ENCODE peak calls at places on chromosomes 2 and 18, in five cellular contexts. One of them, this sample, is unnamed.

GRCh38 chr18:63947051-63947790 is 1.9 kb upstream of the HMSD start:
- DNase-seq in kidney epithelial cell: no peak
- DNase-seq in A549: no peak
- DNase-seq in stomach: no peak
- DNase-seq in brain microvascular endothelial cell: no peak
- DNase-seq in this sample: no peak

GRCh38 chr2:43003702-43004101 is 211.3 kb upstream of the HAAO start:
- DNase-seq in kidney epithelial cell: no peak
- DNase-seq in A549: no peak
- DNase-seq in stomach: no peak
- DNase-seq in brain microvascular endothelial cell: no peak
- DNase-seq in this sample: no peak

GRCh38 chr2:190979906-190980629 is 33.9 kb downstream of the STAT1 start:
- DNase-seq in kidney epithelial cell: peak
- DNase-seq in A549: no peak
- DNase-seq in stomach: peak
- DNase-seq in brain microvascular endothelial cell: peak
- DNase-seq in this sample: no peak

GRCh38 chr2:217834744-217835513 is 167.9 kb downstream of the TNS1 start:
- DNase-seq in kidney epithelial cell: no peak
- DNase-seq in A549: no peak
- DNase-seq in stomach: no peak
- DNase-seq in brain microvascular endothelial cell: no peak
- DNase-seq in this sample: no peak

GRCh38 chr2:42045956-42046748 is 1.7 kb upstream of the PKDCC start:
- DNase-seq in kidney epithelial cell: no peak
- DNase-seq in A549: no peak
- DNase-seq in stomach: no peak
- DNase-seq in brain microvascular endothelial cell: no peak
- DNase-seq in this sample: no peak

GRCh38 chr2:48528431-48528830 is 1.5 kb upstream of the STON1 start:
- DNase-seq in kidney epithelial cell: no peak
- DNase-seq in A549: no peak
- DNase-seq in stomach: no peak
- DNase-seq in brain microvascular endothelial cell: no peak
- DNase-seq in this sample: no peak

GRCh38 chr2:24957221-24957620 is 14.5 kb downstream of the DNAJC27 start:
- DNase-seq in kidney epithelial cell: no peak
- DNase-seq in A549: no peak
- DNase-seq in stomach: no peak
- DNase-seq in brain microvascular endothelial cell: no peak
- DNase-seq in this sample: no peak

GRCh38 chr18:53698907-53699306 is 525.6 kb downstream of the MBD2 start:
- DNase-seq in kidney epithelial cell: peak
- DNase-seq in A549: peak
- DNase-seq in stomach: peak
- DNase-seq in brain microvascular endothelial cell: peak
- DNase-seq in this sample: no peak

GRCh38 chr2:190693533-190694226 is 44.8 kb downstream of the NAB1 start:
- DNase-seq in kidney epithelial cell: no peak
- DNase-seq in A549: no peak
- DNase-seq in stomach: no peak
- DNase-seq in brain microvascular endothelial cell: no peak
- DNase-seq in this sample: no peak

GRCh38 chr2:128754246-128754724 is 435.6 kb upstream of the HS6ST1 start:
- DNase-seq in kidney epithelial cell: no peak
- DNase-seq in A549: no peak
- DNase-seq in stomach: no peak
- DNase-seq in brain microvascular endothelial cell: peak
- DNase-seq in this sample: no peak

GRCh38 chr2:72841462-72842125 is 15.8 kb upstream of the EXOC6B start:
- DNase-seq in kidney epithelial cell: no peak
- DNase-seq in A549: no peak
- DNase-seq in stomach: no peak
- DNase-seq in brain microvascular endothelial cell: no peak
- DNase-seq in this sample: no peak

GRCh38 chr2:191222952-191223351 is 22.3 kb upstream of the MYO1B start:
- DNase-seq in kidney epithelial cell: no peak
- DNase-seq in A549: no peak
- DNase-seq in stomach: no peak
- DNase-seq in brain microvascular endothelial cell: no peak
- DNase-seq in this sample: no peak

GRCh38 chr18:34650121-34650545 is 60.0 kb upstream of the DTNA start:
- DNase-seq in kidney epithelial cell: peak
- DNase-seq in A549: no peak
- DNase-seq in stomach: no peak
- DNase-seq in brain microvascular endothelial cell: no peak
- DNase-seq in this sample: no peak

GRCh38 chr2:231181848-231182247 is 16.6 kb upstream of the ARMC9 start:
- DNase-seq in kidney epithelial cell: no peak
- DNase-seq in A549: peak
- DNase-seq in stomach: peak
- DNase-seq in brain microvascular endothelial cell: peak
- DNase-seq in this sample: peak

GRCh38 chr2:10772201-10772867 is 40.3 kb downstream of the PDIA6 start:
- DNase-seq in kidney epithelial cell: no peak
- DNase-seq in A549: no peak
- DNase-seq in stomach: peak
- DNase-seq in brain microvascular endothelial cell: no peak
- DNase-seq in this sample: no peak

GRCh38 chr18:74299746-74300145 is 8.0 kb upstream of the CYB5A start:
- DNase-seq in kidney epithelial cell: no peak
- DNase-seq in A549: no peak
- DNase-seq in stomach: no peak
- DNase-seq in brain microvascular endothelial cell: no peak
- DNase-seq in this sample: no peak

GRCh38 chr2:100142393-100142792 is at the start of gene AFF3:
- DNase-seq in kidney epithelial cell: no peak
- DNase-seq in A549: no peak
- DNase-seq in stomach: no peak
- DNase-seq in brain microvascular endothelial cell: no peak
- DNase-seq in this sample: no peak

GRCh38 chr2:24881623-24882022 is 38.4 kb downstream of the ADCY3 start:
- DNase-seq in kidney epithelial cell: no peak
- DNase-seq in A549: no peak
- DNase-seq in stomach: no peak
- DNase-seq in brain microvascular endothelial cell: no peak
- DNase-seq in this sample: no peak

GRCh38 chr2:168912466-168913170 is 11.5 kb downstream of the G6PC2 start:
- DNase-seq in kidney epithelial cell: no peak
- DNase-seq in A549: no peak
- DNase-seq in stomach: peak
- DNase-seq in brain microvascular endothelial cell: no peak
- DNase-seq in this sample: no peak

GRCh38 chr18:3648695-3649094 is 198.7 kb downstream of the TGIF1 start:
- DNase-seq in kidney epithelial cell: no peak
- DNase-seq in A549: no peak
- DNase-seq in stomach: no peak
- DNase-seq in brain microvascular endothelial cell: no peak
- DNase-seq in this sample: no peak

GRCh38 chr18:57544958-57545661 is 41.4 kb downstream of the FECH start:
- DNase-seq in kidney epithelial cell: no peak
- DNase-seq in A549: no peak
- DNase-seq in stomach: no peak
- DNase-seq in brain microvascular endothelial cell: no peak
- DNase-seq in this sample: no peak

GRCh38 chr2:64839844-64840243 is 149.4 kb upstream of the SLC1A4 start:
- DNase-seq in kidney epithelial cell: no peak
- DNase-seq in A549: no peak
- DNase-seq in stomach: no peak
- DNase-seq in brain microvascular endothelial cell: no peak
- DNase-seq in this sample: no peak

GRCh38 chr2:99819766-99820165 is 322.6 kb downstream of the AFF3 start:
- DNase-seq in kidney epithelial cell: peak
- DNase-seq in A549: peak
- DNase-seq in stomach: no peak
- DNase-seq in brain microvascular endothelial cell: no peak
- DNase-seq in this sample: no peak

GRCh38 chr2:1047485-1047884 is 96.8 kb downstream of the SNTG2 start:
- DNase-seq in kidney epithelial cell: no peak
- DNase-seq in A549: peak
- DNase-seq in stomach: no peak
- DNase-seq in brain microvascular endothelial cell: no peak
- DNase-seq in this sample: no peak

GRCh38 chr2:146927080-146927714 is 917.6 kb upstream of the ACVR2A start:
- DNase-seq in kidney epithelial cell: peak
- DNase-seq in A549: peak
- DNase-seq in stomach: peak
- DNase-seq in brain microvascular endothelial cell: peak
- DNase-seq in this sample: no peak

GRCh38 chr2:163794635-163795034 is 58.8 kb upstream of the FIGN start:
- DNase-seq in kidney epithelial cell: no peak
- DNase-seq in A549: peak
- DNase-seq in stomach: no peak
- DNase-seq in brain microvascular endothelial cell: no peak
- DNase-seq in this sample: no peak

GRCh38 chr2:175742367-175742766 is 259.7 kb downstream of the LNPK start:
- DNase-seq in kidney epithelial cell: peak
- DNase-seq in A549: no peak
- DNase-seq in stomach: no peak
- DNase-seq in brain microvascular endothelial cell: peak
- DNase-seq in this sample: no peak

GRCh38 chr2:211055438-211055837 is 499.0 kb downstream of the CPS1 start:
- DNase-seq in kidney epithelial cell: no peak
- DNase-seq in A549: peak
- DNase-seq in stomach: no peak
- DNase-seq in brain microvascular endothelial cell: no peak
- DNase-seq in this sample: no peak
- TF ChIP-seq CTCF in kidney epithelial cell: peak
- TF ChIP-seq CTCF in A549: peak
- TF ChIP-seq CTCF in stomach: no peak
- TF ChIP-seq CTCF in brain microvascular endothelial cell: peak
- TF ChIP-seq CTCF in this sample: no peak

DNA sequence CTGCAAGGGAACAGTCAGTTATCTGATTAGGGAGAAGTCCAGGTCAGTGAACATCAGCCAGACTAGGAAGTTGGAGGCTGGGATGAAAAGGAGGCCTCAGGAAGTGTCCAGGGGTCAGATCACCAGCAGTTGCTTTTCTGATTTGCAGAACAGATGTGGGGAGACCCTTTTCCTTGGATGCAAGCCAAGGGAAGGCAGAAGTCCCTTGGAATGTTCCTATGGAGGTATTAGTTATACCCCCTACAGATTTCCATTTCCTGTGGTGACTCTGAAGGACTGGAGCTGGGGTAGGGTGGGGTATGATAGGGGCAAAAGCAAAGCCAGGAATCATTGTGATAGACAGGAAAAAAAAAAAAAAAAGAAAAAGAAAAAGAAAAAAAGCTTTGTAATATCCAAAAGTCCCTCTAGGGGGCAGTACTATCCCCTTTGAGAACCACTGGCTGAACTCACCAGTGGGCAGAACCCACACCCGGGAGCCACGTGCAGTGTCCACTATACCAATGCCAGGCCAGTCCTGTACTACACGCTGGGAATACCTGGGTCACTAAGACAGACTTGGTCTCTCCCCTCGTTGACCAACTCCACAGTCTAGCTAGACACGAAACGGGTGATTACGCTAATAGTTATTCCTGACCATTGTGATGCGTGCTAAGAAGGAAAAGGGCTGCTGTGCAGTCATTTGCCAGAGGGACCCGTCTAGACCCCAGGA is 7.4 kb downstream of the DYSF start:
- DNase-seq in kidney epithelial cell: no peak
- DNase-seq in A549: peak
- DNase-seq in stomach: no peak
- DNase-seq in brain microvascular endothelial cell: no peak
- DNase-seq in this sample: no peak
- TF ChIP-seq CTCF in kidney epithelial cell: peak
- TF ChIP-seq CTCF in A549: peak
- TF ChIP-seq CTCF in stomach: no peak
- TF ChIP-seq CTCF in brain microvascular endothelial cell: peak
- TF ChIP-seq CTCF in this sample: no peak

GRCh38 chr2:105545731-105546622 is 147.1 kb upstream of the FHL2 start:
- DNase-seq in kidney epithelial cell: no peak
- DNase-seq in A549: peak
- DNase-seq in stomach: peak
- DNase-seq in brain microvascular endothelial cell: peak
- DNase-seq in this sample: no peak
- TF ChIP-seq CTCF in kidney epithelial cell: peak
- TF ChIP-seq CTCF in A549: peak
- TF ChIP-seq CTCF in stomach: peak
- TF ChIP-seq CTCF in brain microvascular endothelial cell: peak
- TF ChIP-seq CTCF in this sample: peak

DNA sequence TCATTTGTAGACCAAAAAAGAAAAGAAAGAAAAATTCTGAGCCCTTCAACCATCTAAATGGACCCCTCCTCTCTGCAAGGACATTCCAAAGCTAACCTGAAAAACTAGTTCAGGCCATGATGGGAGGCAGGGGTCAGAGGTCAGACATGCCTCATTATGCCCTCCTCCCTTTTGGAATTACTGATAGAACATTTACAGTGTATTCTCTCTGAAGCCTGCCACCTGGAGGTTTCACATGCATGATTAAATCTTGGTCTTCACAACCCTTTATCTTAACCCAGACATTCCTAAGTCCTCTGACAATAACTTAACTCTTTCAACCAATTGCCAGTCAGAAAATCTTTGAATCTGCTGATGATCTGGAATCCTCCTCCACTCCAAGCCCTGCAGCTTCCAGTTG is 86.0 kb downstream of the SPP2 start:
- DNase-seq in kidney epithelial cell: peak
- DNase-seq in A549: peak
- DNase-seq in stomach: no peak
- DNase-seq in brain microvascular endothelial cell: no peak
- DNase-seq in this sample: no peak
- TF ChIP-seq CTCF in kidney epithelial cell: peak
- TF ChIP-seq CTCF in A549: no peak
- TF ChIP-seq CTCF in stomach: no peak
- TF ChIP-seq CTCF in brain microvascular endothelial cell: peak
- TF ChIP-seq CTCF in this sample: no peak

DNA sequence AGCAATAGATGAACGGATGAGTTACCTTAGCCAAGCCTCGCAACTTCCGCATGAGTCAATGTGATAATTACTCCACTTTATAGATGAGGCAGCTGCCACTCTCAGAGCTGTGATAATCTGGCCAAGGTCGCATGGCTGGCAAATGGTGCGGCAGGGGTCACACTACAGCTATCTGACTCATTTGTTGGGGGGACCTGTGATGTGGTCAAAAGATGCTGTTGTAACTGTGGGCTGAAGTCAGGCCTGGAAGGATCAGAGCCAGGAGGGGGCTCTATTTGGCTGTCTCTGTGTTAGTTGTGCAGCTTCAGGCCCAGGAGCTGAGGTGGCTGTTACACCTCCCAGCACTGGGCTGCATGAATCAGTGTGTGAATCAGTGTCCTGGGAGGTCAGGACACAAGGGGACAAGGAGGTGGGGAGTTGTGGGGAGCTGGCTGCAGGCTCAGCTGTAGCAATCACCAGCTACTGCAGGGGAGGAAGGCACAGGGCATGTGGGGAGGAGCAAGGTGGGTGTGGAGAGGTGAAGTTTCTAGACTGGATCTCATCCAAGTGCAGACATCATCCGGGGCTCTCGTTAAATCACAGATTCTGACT is 33.1 kb downstream of the NGEF start:
- DNase-seq in kidney epithelial cell: peak
- DNase-seq in A549: peak
- DNase-seq in stomach: no peak
- DNase-seq in brain microvascular endothelial cell: peak
- DNase-seq in this sample: no peak
- TF ChIP-seq CTCF in kidney epithelial cell: peak
- TF ChIP-seq CTCF in A549: peak
- TF ChIP-seq CTCF in stomach: no peak
- TF ChIP-seq CTCF in brain microvascular endothelial cell: peak
- TF ChIP-seq CTCF in this sample: no peak

This sample was measured in thoracic aorta.